ENCODE peak calls at places on chromosome 3, in four cellular contexts. M is A549, U is foreskin fibroblast, F is Peyer's patch. N is an unnamed sample.

GRCh38 chr3:151940481-151940880 is 67.0 kb downstream of the SUCNR1 start:
- DNase-seq in M (no peak), U (no peak), F (no peak), N (no peak)

GRCh38 chr3:123344175-123344908 is 104.5 kb downstream of the ADCY5 start:
- DNase-seq in M (no peak), U (peak), F (no peak), N (no peak)

GRCh38 chr3:138361561-138361971 is 13.2 kb downstream of the MRAS start:
- DNase-seq in M (no peak), U (no peak), F (no peak), N (no peak)

GRCh38 chr3:158528306-158528705 is 42.7 kb upstream of the MLF1 start:
- DNase-seq in M (no peak), U (no peak), F (no peak), N (no peak)

GRCh38 chr3:31010491-31010890 is 116.0 kb upstream of the GADL1 start:
- DNase-seq in M (no peak), U (peak), F (no peak), N (no peak)

GRCh38 chr3:184192889-184193288 is 6.9 kb downstream of the ABCF3 start:
- DNase-seq in M (no peak), U (no peak), F (no peak), N (no peak)

GRCh38 chr3:57942872-57943283 is 65.3 kb upstream of the FLNB start:
- DNase-seq in M (no peak), U (peak), F (no peak), N (no peak)

GRCh38 chr3:114552527-114552812 is 258.6 kb downstream of the TIGIT start:
- DNase-seq in M (no peak), U (no peak), F (no peak), N (no peak)

GRCh38 chr3:102163039-102163817 is 271.6 kb upstream of the ZPLD1 start:
- DNase-seq in M (peak), U (peak), F (no peak), N (no peak)

GRCh38 chr3:105762749-105763673 is 105.8 kb downstream of the CBLB start:
- DNase-seq in M (no peak), U (no peak), F (no peak), N (no peak)

GRCh38 chr3:151166161-151166560 is 36.9 kb downstream of the GPR171 start:
- DNase-seq in M (no peak), U (peak), F (no peak), N (no peak)

GRCh38 chr3:181326637-181327223 is 337.2 kb upstream of the DNAJC19 start:
- DNase-seq in M (peak), U (no peak), F (no peak), N (peak)

GRCh38 chr3:179297971-179298725 is 24.7 kb upstream of the ZNF639 start:
- DNase-seq in M (no peak), U (peak), F (no peak), N (no peak)

GRCh38 chr3:197547618-197548017 is 8.2 kb downstream of the BDH1 start:
- DNase-seq in M (no peak), U (no peak), F (no peak), N (no peak)

GRCh38 chr3:69444980-69445379 is 59.1 kb upstream of the FRMD4B start:
- DNase-seq in M (no peak), U (peak), F (no peak), N (no peak)

GRCh38 chr3:60742606-60743145 is 508.6 kb downstream of the FHIT start:
- DNase-seq in M (peak), U (peak), F (no peak), N (no peak)
- TF ChIP-seq CTCF in M (no peak), U (peak), F (no peak), N (no peak)

DNA sequence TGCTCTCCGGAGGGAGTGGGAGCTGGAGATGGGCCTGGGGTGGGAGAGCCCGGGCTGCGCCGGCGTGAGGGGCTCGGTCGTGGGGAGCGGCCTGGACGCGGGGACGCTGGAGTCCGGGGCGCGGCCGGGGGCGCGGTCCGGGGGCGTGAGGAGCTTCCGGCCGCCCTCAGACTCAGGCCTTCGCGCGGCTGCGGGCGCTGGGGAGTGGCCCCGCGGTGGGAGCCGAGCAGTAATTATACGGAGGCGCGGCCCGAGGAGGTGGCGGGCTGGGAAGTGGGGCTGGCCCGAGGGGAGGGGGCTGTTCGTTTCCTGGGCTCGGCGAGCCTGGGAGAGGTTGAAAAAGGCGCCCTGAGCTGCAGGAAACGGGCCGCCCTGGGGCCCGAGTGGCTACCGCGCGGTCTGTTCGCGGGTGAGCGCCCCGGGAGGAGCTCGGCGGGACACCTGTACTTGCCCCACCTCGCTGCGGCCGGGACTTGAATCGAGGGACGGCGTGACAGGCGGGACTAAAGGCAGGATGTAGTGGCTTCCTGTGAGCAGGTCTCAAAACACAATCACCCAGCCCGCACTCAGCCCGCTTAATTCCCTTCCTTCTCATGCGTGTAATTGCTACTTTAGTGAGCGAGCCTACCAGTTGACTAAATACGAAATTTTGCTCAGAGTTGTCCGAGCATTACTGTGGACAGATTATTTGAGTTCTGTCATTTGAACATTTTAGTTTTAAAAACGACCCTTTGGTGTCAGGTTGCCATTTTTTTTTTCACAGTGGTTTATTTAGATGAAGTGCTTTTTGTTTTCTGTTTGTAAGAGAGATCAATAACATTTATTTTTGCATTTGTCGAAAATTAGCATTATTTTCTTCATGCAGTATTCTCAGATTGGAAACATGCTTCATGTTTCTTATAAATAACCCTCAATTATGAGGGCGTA is 855 bp downstream of the RASA2 start:
- DNase-seq in M (peak), U (peak), F (peak), N (peak)
- TF ChIP-seq CTCF in M (no peak), U (no peak), F (no peak), N (no peak)

GRCh38 chr3:43996379-43997301 is 245.0 kb upstream of the TOPAZ1 start:
- DNase-seq in M (peak), U (peak), F (peak), N (peak)
- TF ChIP-seq CTCF in M (peak), U (peak), F (no peak), N (peak)

GRCh38 chr3:66572090-66572632 is 71.3 kb upstream of the LRIG1 start:
- DNase-seq in M (no peak), U (no peak), F (no peak), N (no peak)

GRCh38 chr3:66574091-66574490 is 73.3 kb upstream of the LRIG1 start:
- DNase-seq in M (no peak), U (no peak), F (no peak), N (no peak)

GRCh38 chr3:66577804-66578203 is 77.0 kb upstream of the LRIG1 start:
- DNase-seq in M (no peak), U (no peak), F (no peak), N (no peak)

DNA sequence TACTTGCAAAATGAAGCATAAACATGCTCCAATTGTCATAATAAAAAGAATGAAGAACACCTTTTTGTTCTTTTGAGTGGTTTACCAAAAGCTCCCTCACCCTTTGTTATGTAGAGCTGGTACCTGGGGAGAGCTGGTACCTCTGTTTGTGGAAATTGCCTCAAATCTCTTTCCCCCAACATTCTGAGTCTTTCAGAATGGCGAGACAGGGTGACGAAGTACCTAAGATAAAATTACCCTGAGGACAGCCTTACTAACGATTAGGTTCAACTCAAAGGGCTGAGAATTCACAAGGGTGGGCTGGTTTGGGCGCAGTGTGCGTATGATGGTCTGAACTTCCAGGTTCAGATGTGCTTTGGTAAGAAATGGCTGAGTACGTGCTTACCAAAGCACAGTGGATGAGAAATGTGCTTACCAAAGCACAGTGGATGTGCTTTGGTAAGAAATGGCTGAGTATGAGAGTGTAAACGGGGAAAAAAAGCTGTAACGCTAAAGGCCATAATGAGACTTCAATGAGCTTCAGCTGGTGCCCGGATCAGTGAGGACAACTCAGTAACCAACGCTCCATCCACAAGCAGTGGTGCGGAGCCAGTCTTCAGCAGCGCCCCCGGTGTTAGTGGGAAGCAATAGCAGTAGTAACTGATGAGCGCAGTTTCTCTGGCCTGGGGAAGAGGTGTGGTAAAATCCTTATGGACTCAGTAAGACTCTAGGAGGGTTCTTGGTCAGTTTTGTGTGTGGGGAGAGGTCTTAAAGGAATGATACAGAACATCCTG is 72.3 kb upstream of the LRIG1 start:
- DNase-seq in M (peak), U (no peak), F (no peak), N (peak)
- TF ChIP-seq CTCF in M (no peak), U (no peak), F (no peak), N (peak)

DNA sequence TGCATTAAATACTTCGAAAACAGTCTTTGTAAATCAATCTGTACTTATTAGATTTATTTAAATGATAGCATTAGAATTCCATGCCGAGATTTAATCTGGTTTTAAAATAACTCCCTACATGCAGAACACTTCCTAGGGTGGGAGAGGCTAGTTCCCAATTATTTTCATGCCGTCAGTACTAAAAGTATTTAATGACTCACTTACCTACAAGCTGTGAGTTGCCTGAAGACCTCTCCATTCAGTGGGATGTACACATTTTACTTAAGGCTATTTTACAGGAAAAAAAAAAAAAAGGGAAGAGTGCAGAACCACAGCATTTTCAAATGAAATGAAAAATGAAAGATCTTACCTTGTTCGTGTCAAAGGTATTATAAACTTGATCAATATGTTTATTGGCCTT is 469 bp downstream of the GUCA1C start:
- DNase-seq in M (no peak), U (no peak), F (no peak), N (no peak)
- TF ChIP-seq CTCF in M (no peak), U (no peak), F (no peak), N (no peak)

DNA sequence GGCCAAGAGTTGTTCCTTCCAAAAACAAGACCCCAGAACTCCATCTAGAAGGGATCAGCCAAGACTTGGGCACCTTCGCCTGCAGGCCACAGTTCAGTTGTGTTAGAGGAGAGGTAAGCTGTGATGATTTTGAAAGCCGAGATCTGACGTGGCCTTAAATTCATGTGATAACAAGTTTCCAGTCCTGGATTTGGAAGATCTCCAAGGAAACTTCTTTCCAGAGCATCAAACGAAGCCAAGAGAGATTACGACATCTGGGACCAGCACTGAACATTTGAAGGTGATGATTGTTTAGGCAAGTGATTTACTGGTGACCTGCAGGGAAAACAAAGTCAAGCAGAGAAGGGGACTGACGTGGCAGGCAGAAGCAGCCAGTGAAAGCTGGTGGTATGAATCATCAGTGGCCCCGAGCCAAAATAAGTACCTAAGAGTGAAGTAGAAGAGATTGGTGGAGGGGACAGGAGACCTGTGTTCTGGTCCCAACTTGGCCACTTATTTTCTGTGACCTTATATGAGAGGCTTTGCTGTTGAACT is 339.0 kb upstream of the PROK2 start:
- DNase-seq in M (peak), U (peak), F (no peak), N (peak)
- TF ChIP-seq CTCF in M (no peak), U (no peak), F (no peak), N (no peak)

DNA sequence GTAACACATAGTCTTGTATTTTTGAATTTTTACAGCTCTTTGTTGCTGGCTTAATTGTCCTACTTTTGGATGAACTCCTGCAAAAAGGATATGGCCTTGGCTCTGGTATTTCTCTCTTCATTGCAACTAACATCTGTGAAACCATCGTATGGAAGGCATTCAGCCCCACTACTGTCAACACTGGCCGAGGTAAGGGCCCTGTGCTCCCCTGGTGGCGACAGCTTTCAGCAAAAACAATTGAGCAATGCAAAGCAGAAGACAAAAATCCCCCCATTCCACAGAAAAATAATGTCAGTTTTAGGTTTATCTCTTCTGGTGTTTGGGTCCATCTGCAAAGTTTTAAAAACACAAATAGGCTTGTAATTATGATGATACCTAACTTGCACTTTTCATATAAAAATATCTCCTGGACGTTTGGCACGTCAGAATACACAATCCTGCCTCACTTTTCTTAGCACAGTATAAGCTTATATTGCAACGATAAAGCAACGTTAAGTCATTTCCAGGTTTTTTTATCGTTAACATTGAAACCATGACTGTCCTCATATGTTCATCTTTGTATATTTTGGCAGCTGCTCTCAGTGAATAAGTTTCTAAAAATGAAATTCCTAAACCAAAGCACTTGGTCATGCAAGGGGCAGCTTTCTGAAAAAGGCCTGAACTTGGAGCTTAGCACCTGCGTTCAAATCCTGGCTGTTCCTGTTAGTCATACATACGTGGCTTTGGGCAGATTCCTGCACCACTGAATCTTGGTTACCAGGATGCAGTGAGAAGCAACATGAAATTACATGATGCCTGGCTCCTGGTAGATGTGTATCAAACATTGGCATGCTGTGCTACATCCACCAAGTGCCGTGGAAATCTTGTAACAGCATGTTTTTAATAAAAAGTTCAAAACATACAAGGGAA is 8.5 kb downstream of the SEC61A1 start:
- DNase-seq in M (no peak), U (peak), F (no peak), N (no peak)
- TF ChIP-seq CTCF in M (no peak), U (peak), F (no peak), N (no peak)

GRCh38 chr3:127475364-127475763 is 115.2 kb downstream of the TPRA1 start:
- DNase-seq in M (no peak), U (no peak), F (no peak), N (no peak)
- TF ChIP-seq CTCF in M (no peak), U (no peak), F (no peak), N (no peak)

GRCh38 chr3:72265661-72266370 is 480.9 kb upstream of the PROK2 start:
- DNase-seq in M (no peak), U (no peak), F (no peak), N (no peak)
- TF ChIP-seq CTCF in M (no peak), U (no peak), F (no peak), N (no peak)

GRCh38 chr3:7589526-7589925 is 728.6 kb downstream of the GRM7 start:
- DNase-seq in M (no peak), U (no peak), F (no peak), N (no peak)
- TF ChIP-seq CTCF in M (no peak), U (no peak), F (no peak), N (no peak)

N was measured in GM10248.